ENCODE peak calls at places on chromosomes 3 and 15, in six cellular contexts. One of them, this sample, is unnamed.

GRCh38 chr15:77821188-77821958 is 188.7 kb upstream of the LINGO1 start:
- DNase-seq in Panc1: peak; percentile 43
- DNase-seq in transverse colon: peak; percentile 46
- DNase-seq in CD8-positive, alpha-beta T cell: no peak
- DNase-seq in Calu3: peak; percentile 82
- DNase-seq in ovary: no peak
- DNase-seq in this sample: peak; percentile 68

GRCh38 chr15:90300988-90301715 is 35.7 kb downstream of the NGRN start:
- DNase-seq in transverse colon: peak; percentile 69
- DNase-seq in ovary: peak; percentile 55
- DNase-seq in Calu3: peak; percentile 76
- DNase-seq in Panc1: peak; percentile 18
- DNase-seq in CD8-positive, alpha-beta T cell: peak; percentile 72
- DNase-seq in this sample: peak; percentile 56

GRCh38 chr3:170641510-170642236 is 55.8 kb upstream of the SLC7A14 start:
- DNase-seq in Calu3: no peak
- DNase-seq in CD8-positive, alpha-beta T cell: no peak
- DNase-seq in transverse colon: no peak
- DNase-seq in ovary: no peak
- DNase-seq in Panc1: no peak
- DNase-seq in this sample: no peak

GRCh38 chr3:51968175-51968681 is 974 bp upstream of the PCBP4 start:
- DNase-seq in transverse colon: no peak
- DNase-seq in Panc1: no peak
- DNase-seq in Calu3: no peak
- DNase-seq in ovary: peak; percentile 48
- DNase-seq in CD8-positive, alpha-beta T cell: no peak
- DNase-seq in this sample: peak; percentile 50

GRCh38 chr15:74489518-74490338 is 28.8 kb upstream of the UBL7 start:
- DNase-seq in Calu3: peak; percentile 76
- DNase-seq in transverse colon: peak; percentile 44
- DNase-seq in ovary: peak; percentile 42
- DNase-seq in CD8-positive, alpha-beta T cell: peak; percentile 81
- DNase-seq in Panc1: peak; percentile 54
- DNase-seq in this sample: peak; percentile 54

GRCh38 chr3:142031575-142031974 is 117.8 kb downstream of the TFDP2 start:
- DNase-seq in ovary: no peak
- DNase-seq in CD8-positive, alpha-beta T cell: no peak
- DNase-seq in transverse colon: no peak
- DNase-seq in Panc1: no peak
- DNase-seq in Calu3: no peak
- DNase-seq in this sample: no peak

GRCh38 chr3:111979689-111980025 is 831 bp downstream of the ABHD10 start:
- DNase-seq in Panc1: no peak
- DNase-seq in transverse colon: no peak
- DNase-seq in CD8-positive, alpha-beta T cell: no peak
- DNase-seq in ovary: no peak
- DNase-seq in Calu3: no peak
- DNase-seq in this sample: no peak

GRCh38 chr3:97497138-97497537 is 267.4 kb upstream of the ARL6 start:
- DNase-seq in CD8-positive, alpha-beta T cell: no peak
- DNase-seq in ovary: no peak
- DNase-seq in transverse colon: no peak
- DNase-seq in Panc1: no peak
- DNase-seq in Calu3: no peak
- DNase-seq in this sample: no peak

GRCh38 chr3:77102916-77103769 is 63.2 kb downstream of the ROBO2 start:
- DNase-seq in Calu3: no peak
- DNase-seq in CD8-positive, alpha-beta T cell: no peak
- DNase-seq in transverse colon: no peak
- DNase-seq in ovary: no peak
- DNase-seq in Panc1: no peak
- DNase-seq in this sample: no peak

GRCh38 chr3:10366681-10367101 is 45.8 kb upstream of the SEC13 start:
- DNase-seq in CD8-positive, alpha-beta T cell: no peak
- DNase-seq in ovary: no peak
- DNase-seq in transverse colon: no peak
- DNase-seq in Calu3: no peak
- DNase-seq in Panc1: peak; percentile 55
- DNase-seq in this sample: no peak

GRCh38 chr3:32229565-32229964 is 8.9 kb upstream of the CMTM8 start:
- DNase-seq in CD8-positive, alpha-beta T cell: no peak
- DNase-seq in ovary: no peak
- DNase-seq in Panc1: no peak
- DNase-seq in Calu3: no peak
- DNase-seq in transverse colon: no peak
- DNase-seq in this sample: no peak

GRCh38 chr3:182479335-182479734 is 314.0 kb upstream of the ATP11B start:
- DNase-seq in Calu3: no peak
- DNase-seq in Panc1: no peak
- DNase-seq in CD8-positive, alpha-beta T cell: no peak
- DNase-seq in transverse colon: no peak
- DNase-seq in ovary: no peak
- DNase-seq in this sample: no peak

GRCh38 chr3:8480699-8481098 is 20.9 kb upstream of the LMCD1 start:
- DNase-seq in ovary: no peak
- DNase-seq in Calu3: no peak
- DNase-seq in CD8-positive, alpha-beta T cell: no peak
- DNase-seq in transverse colon: no peak
- DNase-seq in Panc1: no peak
- DNase-seq in this sample: no peak

GRCh38 chr3:105593315-105593714 is 226.6 kb downstream of the ALCAM start:
- DNase-seq in Calu3: no peak
- DNase-seq in ovary: no peak
- DNase-seq in transverse colon: no peak
- DNase-seq in Panc1: no peak
- DNase-seq in CD8-positive, alpha-beta T cell: no peak
- DNase-seq in this sample: no peak

GRCh38 chr3:30970183-30970582 is 75.7 kb upstream of the GADL1 start:
- DNase-seq in ovary: no peak
- DNase-seq in Panc1: no peak
- DNase-seq in transverse colon: no peak
- DNase-seq in Calu3: peak; percentile 9
- DNase-seq in CD8-positive, alpha-beta T cell: no peak
- DNase-seq in this sample: no peak
- TF ChIP-seq CTCF in ovary: no peak
- TF ChIP-seq CTCF in Panc1: peak; percentile 27
- TF ChIP-seq CTCF in transverse colon: no peak
- TF ChIP-seq CTCF in Calu3: no peak
- TF ChIP-seq CTCF in CD8-positive, alpha-beta T cell: peak; percentile 21
- TF ChIP-seq CTCF in this sample: no peak

DNA sequence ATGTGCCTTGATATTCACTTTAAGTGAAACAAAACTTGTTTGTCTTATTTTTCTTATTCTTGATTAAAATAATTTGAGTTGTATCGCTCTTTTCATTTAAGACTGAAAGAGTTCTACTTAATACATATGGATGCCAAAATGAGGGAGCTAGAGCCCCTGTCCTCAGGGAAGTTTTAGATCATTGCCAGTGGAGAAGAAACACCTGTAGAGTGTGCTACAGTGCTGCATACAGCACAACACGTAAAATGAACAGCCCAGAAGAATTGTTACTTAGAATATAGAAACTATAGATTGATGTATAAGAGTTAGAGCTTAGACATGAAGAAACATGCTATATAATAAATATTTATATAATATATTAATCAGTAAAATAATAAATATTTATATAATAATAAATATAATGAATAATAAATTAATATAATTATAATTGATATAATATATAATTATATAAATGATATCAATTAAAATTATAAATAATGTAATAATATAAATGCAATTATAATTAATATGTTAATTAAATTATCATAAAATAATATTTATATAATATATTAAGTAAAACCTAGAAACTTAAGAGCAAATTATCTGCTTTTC is 1234.7 kb downstream of the ROBO2 start:
- DNase-seq in transverse colon: no peak
- DNase-seq in Panc1: no peak
- DNase-seq in CD8-positive, alpha-beta T cell: no peak
- DNase-seq in ovary: no peak
- DNase-seq in Calu3: no peak
- DNase-seq in this sample: no peak
- TF ChIP-seq CTCF in transverse colon: no peak
- TF ChIP-seq CTCF in Panc1: no peak
- TF ChIP-seq CTCF in CD8-positive, alpha-beta T cell: no peak
- TF ChIP-seq CTCF in ovary: no peak
- TF ChIP-seq CTCF in Calu3: no peak
- TF ChIP-seq CTCF in this sample: peak; percentile 26

GRCh38 chr3:102148598-102149302 is 286.1 kb upstream of the ZPLD1 start:
- DNase-seq in transverse colon: no peak
- DNase-seq in Panc1: no peak
- DNase-seq in CD8-positive, alpha-beta T cell: no peak
- DNase-seq in Calu3: no peak
- DNase-seq in ovary: no peak
- DNase-seq in this sample: no peak
- TF ChIP-seq CTCF in transverse colon: no peak
- TF ChIP-seq CTCF in Panc1: no peak
- TF ChIP-seq CTCF in CD8-positive, alpha-beta T cell: no peak
- TF ChIP-seq CTCF in Calu3: no peak
- TF ChIP-seq CTCF in ovary: no peak
- TF ChIP-seq CTCF in this sample: no peak

DNA sequence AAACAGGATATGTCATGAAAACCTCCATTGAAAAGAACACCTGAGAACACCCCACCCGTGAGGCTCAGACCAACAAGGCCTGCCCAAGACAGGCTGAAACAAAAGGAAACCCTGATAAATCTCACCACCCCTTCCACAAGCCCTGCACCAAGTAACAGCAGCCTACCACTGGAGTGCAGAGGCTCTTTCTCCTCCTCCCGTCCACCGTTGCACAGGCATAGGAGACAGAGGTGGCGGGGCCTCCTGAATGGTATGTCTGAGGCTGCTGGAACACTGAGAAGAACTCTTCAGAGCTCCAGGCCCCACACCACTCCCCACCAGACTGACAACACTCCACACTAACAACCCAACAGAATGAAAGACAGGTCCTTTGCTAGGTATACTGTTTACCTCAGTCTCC is 21.4 kb downstream of the CHDH start:
- DNase-seq in Panc1: no peak
- DNase-seq in CD8-positive, alpha-beta T cell: no peak
- DNase-seq in transverse colon: no peak
- DNase-seq in ovary: no peak
- DNase-seq in Calu3: no peak
- DNase-seq in this sample: no peak
- TF ChIP-seq CTCF in Panc1: no peak
- TF ChIP-seq CTCF in CD8-positive, alpha-beta T cell: no peak
- TF ChIP-seq CTCF in transverse colon: no peak
- TF ChIP-seq CTCF in ovary: no peak
- TF ChIP-seq CTCF in Calu3: no peak
- TF ChIP-seq CTCF in this sample: no peak

DNA sequence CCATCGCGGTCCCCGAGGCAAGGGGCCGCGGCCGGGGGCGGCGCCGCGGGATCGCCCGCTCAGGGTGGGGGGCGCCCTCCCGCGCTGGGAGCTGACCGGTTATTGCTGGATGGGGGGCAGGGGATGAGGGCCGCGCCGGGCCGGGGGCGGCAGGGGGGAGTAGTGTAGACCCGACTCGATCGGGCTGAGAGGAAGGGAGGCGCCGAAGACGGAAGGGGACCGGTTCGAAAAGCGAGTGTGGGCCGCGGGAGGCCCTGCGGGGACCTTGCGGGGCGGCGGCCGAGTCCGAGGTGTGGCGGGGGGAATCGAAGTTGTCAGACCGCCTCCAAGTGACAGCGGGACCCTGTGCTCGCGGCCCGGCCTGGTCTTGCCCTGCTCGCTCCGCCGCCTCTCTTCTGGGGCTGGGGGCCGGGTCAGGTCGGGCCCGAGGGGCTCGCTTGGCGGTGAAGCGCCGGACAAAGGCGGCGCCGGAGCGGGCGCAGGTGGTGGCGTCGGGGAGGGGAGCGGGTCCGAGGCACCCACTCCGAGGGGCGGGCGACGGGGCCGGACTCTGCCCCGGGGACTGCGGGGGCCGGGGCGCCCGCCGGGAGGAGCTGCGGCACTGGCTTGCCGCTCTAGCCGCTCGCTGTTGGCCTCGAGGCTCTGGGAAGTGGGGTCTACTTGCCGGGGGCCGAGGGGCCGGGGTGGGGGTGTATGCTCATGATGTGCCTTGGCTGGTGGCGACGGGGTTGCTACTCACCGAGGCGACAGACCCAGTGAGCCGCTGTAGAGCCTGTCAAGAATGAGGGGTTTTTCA is 1.2 kb downstream of the BAHD1 start:
- DNase-seq in Panc1: no peak
- DNase-seq in CD8-positive, alpha-beta T cell: peak; percentile 56
- DNase-seq in Calu3: no peak
- DNase-seq in ovary: peak; percentile 44
- DNase-seq in transverse colon: peak; percentile 30
- DNase-seq in this sample: peak; percentile 35
- TF ChIP-seq CTCF in Panc1: no peak
- TF ChIP-seq CTCF in CD8-positive, alpha-beta T cell: no peak
- TF ChIP-seq CTCF in Calu3: no peak
- TF ChIP-seq CTCF in ovary: no peak
- TF ChIP-seq CTCF in transverse colon: no peak
- TF ChIP-seq CTCF in this sample: peak; percentile 16

DNA sequence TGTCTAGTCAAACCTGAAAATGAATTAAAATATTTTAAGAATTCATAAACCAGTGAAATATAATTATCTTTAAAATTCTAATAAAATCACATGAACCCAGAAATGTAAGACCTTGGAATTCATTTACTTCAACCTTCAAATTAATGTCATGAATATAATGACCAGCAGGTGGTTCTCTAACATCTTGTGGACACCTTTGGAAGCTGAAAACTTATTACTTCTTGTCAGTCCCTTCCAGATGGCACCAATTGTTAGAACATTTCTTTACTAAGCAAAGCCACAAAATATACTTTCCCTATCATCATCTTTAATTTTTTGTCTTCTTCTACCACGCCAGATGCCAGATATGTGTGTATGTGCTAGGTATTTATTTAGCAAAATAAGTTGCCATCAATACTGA is 240.0 kb downstream of the MBNL1 start:
- DNase-seq in transverse colon: no peak
- DNase-seq in ovary: no peak
- DNase-seq in CD8-positive, alpha-beta T cell: no peak
- DNase-seq in Calu3: no peak
- DNase-seq in Panc1: no peak
- DNase-seq in this sample: no peak
- TF ChIP-seq CTCF in transverse colon: peak; percentile 40
- TF ChIP-seq CTCF in ovary: peak; percentile 41
- TF ChIP-seq CTCF in CD8-positive, alpha-beta T cell: no peak
- TF ChIP-seq CTCF in Calu3: peak; percentile 47
- TF ChIP-seq CTCF in Panc1: peak; percentile 34
- TF ChIP-seq CTCF in this sample: peak; percentile 56

GRCh38 chr3:25094932-25095690 is 333.0 kb upstream of the RARB start:
- DNase-seq in ovary: no peak
- DNase-seq in CD8-positive, alpha-beta T cell: no peak
- DNase-seq in Calu3: no peak
- DNase-seq in Panc1: no peak
- DNase-seq in transverse colon: no peak
- DNase-seq in this sample: no peak
- TF ChIP-seq CTCF in ovary: no peak
- TF ChIP-seq CTCF in CD8-positive, alpha-beta T cell: no peak
- TF ChIP-seq CTCF in Calu3: no peak
- TF ChIP-seq CTCF in Panc1: no peak
- TF ChIP-seq CTCF in transverse colon: no peak
- TF ChIP-seq CTCF in this sample: no peak

GRCh38 chr3:126267169-126267975 is 87.0 kb upstream of the ALDH1L1 start:
- DNase-seq in Panc1: no peak
- DNase-seq in transverse colon: peak; percentile 49
- DNase-seq in ovary: peak; percentile 82
- DNase-seq in CD8-positive, alpha-beta T cell: no peak
- DNase-seq in Calu3: peak; percentile 84
- DNase-seq in this sample: peak; percentile 64
- TF ChIP-seq CTCF in Panc1: no peak
- TF ChIP-seq CTCF in transverse colon: no peak
- TF ChIP-seq CTCF in ovary: peak; percentile 15
- TF ChIP-seq CTCF in CD8-positive, alpha-beta T cell: no peak
- TF ChIP-seq CTCF in Calu3: no peak
- TF ChIP-seq CTCF in this sample: no peak